ENCODE peak calls at places on chromosomes 3 and 15, in nine cellular contexts. U is RWPE1; D is stimulated activated naive B cell treated with anti-CD40 and anti-IgM and Interleukin-4, amounts not matched to agents 10 μg/mL and 1 μg/mL and 100 μg/mL, for 72 hours; A is stimulated activated CD4-positive, alpha-beta T cell treated with anti-CD3 and anti-CD28 coated beads, Interleukin-4, amount 100 ng/mL, for 4 hours; R is DMS153; L is endothelial cell; S is transverse colon; T is NCI-H2029; K is psoas muscle. C is an unnamed sample.

GRCh38 chr15:88802991-88803240 is 320 bp upstream of the ACAN start:
- DNase-seq in U (no peak), D (no peak), S (no peak), R (no peak), K (no peak), T (no peak), L (peak), A (no peak), C (no peak)

GRCh38 chr15:84082739-84083138 is 152.8 kb upstream of the GOLGA6L4 start:
- DNase-seq in T (no peak), L (no peak), U (peak), D (no peak), K (no peak), A (no peak), S (no peak), R (no peak), C (no peak)

GRCh38 chr3:71389911-71390573 is 193.5 kb downstream of the FOXP1 start:
- DNase-seq in K (peak), R (peak), D (no peak), S (peak), A (peak), L (peak), U (no peak), T (peak), C (no peak)

GRCh38 chr15:55279746-55280351 is 9.8 kb downstream of the RAB27A start:
- DNase-seq in K (no peak), U (peak), T (no peak), A (peak), D (peak), R (no peak), S (peak), L (no peak), C (no peak)

GRCh38 chr3:56938545-56938944 is 121.9 kb upstream of the SPATA12 start:
- DNase-seq in U (no peak), D (no peak), L (no peak), A (no peak), T (no peak), R (no peak), K (no peak), S (no peak), C (no peak)

GRCh38 chr3:84891851-84892250 is 66.9 kb upstream of the CADM2 start:
- DNase-seq in U (no peak), A (no peak), T (no peak), R (no peak), L (no peak), S (no peak), K (no peak), D (no peak), C (no peak)

GRCh38 chr15:31511707-31512310 is 185.2 kb downstream of the KLF13 start:
- DNase-seq in K (no peak), U (no peak), A (peak), L (no peak), R (no peak), S (no peak), D (peak), T (no peak), C (no peak)

GRCh38 chr3:42520336-42520735 is 17.9 kb downstream of the VIPR1 start:
- DNase-seq in A (no peak), D (no peak), T (no peak), K (no peak), L (no peak), U (no peak), S (peak), R (no peak), C (no peak)

GRCh38 chr3:187919018-187919417 is 173.8 kb upstream of the BCL6 start:
- DNase-seq in U (no peak), K (no peak), R (no peak), A (peak), L (no peak), D (peak), S (peak), T (no peak), C (no peak)

GRCh38 chr15:80247320-80247719 is 4.7 kb downstream of the CTXND1 start:
- DNase-seq in D (no peak), R (no peak), L (no peak), T (no peak), S (no peak), A (no peak), K (no peak), U (no peak), C (no peak)

GRCh38 chr15:48112242-48112641 is 8.5 kb upstream of the SLC24A5 start:
- DNase-seq in A (no peak), K (no peak), U (peak), L (peak), D (no peak), T (no peak), S (no peak), R (peak), C (no peak)

GRCh38 chr3:129587061-129587460 is 19.4 kb downstream of the PLXND1 start:
- DNase-seq in D (no peak), A (no peak), R (no peak), K (no peak), T (no peak), U (peak), S (no peak), L (no peak), C (no peak)

GRCh38 chr3:51682079-51682478 is 11.0 kb downstream of the TEX264 start:
- DNase-seq in K (peak), A (peak), R (peak), U (peak), T (peak), S (peak), L (peak), D (peak), C (no peak)

GRCh38 chr3:94928921-94929320 is 866.1 kb downstream of the NSUN3 start:
- DNase-seq in R (no peak), S (no peak), K (no peak), U (peak), L (no peak), T (no peak), D (no peak), A (no peak), C (no peak)

GRCh38 chr3:82055792-82056191 is 294.3 kb upstream of the GBE1 start:
- DNase-seq in A (no peak), K (no peak), U (peak), D (no peak), S (no peak), L (no peak), T (no peak), R (no peak), C (no peak)

GRCh38 chr3:134094491-134094890 is 64.8 kb upstream of the SLCO2A1 start:
- DNase-seq in S (no peak), L (no peak), U (no peak), D (no peak), K (no peak), R (no peak), T (no peak), A (no peak), C (no peak)